ENCODE peak calls at places on chromosome 5, in five cellular contexts. O, H, T, N and M are unnamed samples. For H3K36me3, the result is how much of the 10 kb centered on the place peaks cover.

GRCh38 chr5:135221187-135221473 is 177.9 kb downstream of the MACROH2A1 start:
- DNase-seq in H (no peak), N (no peak), O (no peak), T (peak), M (no peak)

GRCh38 chr5:43874772-43875171 is 271.8 kb downstream of the NNT start:
- DNase-seq in N (no peak), T (no peak), O (no peak), H (no peak), M (peak)

GRCh38 chr5:60092671-60093422 is 199.3 kb upstream of the PDE4D start:
- DNase-seq in H (no peak), O (peak), T (no peak), N (no peak), M (peak)

GRCh38 chr5:96259211-96259772 is 173.8 kb downstream of the PCSK1 start:
- DNase-seq in O (peak), N (peak), T (no peak), H (no peak), M (peak)

GRCh38 chr5:133970325-133970671 is 1.9 kb upstream of the C5orf15 start:
- DNase-seq in O (no peak), N (no peak), H (no peak), T (no peak), M (no peak)

GRCh38 chr5:62931551-62931950 is 352.9 kb downstream of the LRRC70 start:
- DNase-seq in O (no peak), H (no peak), T (no peak), N (no peak), M (no peak)

GRCh38 chr5:74640450-74641013 is at the start of gene ENC1:
- DNase-seq in N (no peak), O (peak), H (peak), T (peak), M (peak)

GRCh38 chr5:151585970-151586369 is 5.2 kb downstream of the FAT2 start:
- DNase-seq in T (no peak), O (no peak), H (no peak), N (peak), M (peak)

GRCh38 chr5:78265163-78265562 is 29.3 kb downstream of the AP3B1 start:
- DNase-seq in T (no peak), O (no peak), N (no peak), H (no peak), M (no peak)

GRCh38 chr5:78264600-78264999 is 29.9 kb downstream of the AP3B1 start:
- DNase-seq in H (no peak), N (no peak), T (no peak), O (no peak), M (no peak)

DNA sequence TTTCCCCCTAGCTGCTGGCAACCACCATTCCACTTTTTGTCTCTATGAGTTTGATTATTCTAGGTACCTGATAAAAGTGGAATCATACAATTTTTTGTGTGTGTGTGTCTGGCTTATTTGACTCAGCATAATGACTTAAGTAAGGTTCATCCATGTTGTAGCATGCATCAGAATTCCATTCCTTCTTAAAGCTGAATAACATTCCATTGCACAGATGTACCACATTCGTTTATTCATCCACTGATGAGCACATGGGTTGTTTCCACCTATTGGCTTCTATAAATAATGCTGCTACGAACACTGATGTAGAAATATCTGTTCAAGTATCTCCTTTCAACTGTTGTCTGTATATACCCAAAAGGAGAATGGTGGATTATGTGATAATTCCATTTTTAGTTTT is 33.7 kb downstream of the AP3B1 start:
- DNase-seq in O (no peak), N (peak), H (no peak), T (no peak), M (no peak)
- H3K36me3 ChIP-seq in O (under half), N (under half), H (under half), T (under half), M (under half)

GRCh38 chr5:1815881-1816292 is 14.7 kb downstream of the NDUFS6 start:
- DNase-seq in H (no peak), O (no peak), N (no peak), T (peak), M (no peak)

GRCh38 chr5:1815071-1815786 is 14.0 kb downstream of the NDUFS6 start:
- DNase-seq in N (no peak), H (no peak), O (no peak), T (peak), M (no peak)

GRCh38 chr5:1818784-1819183 is 17.6 kb downstream of the NDUFS6 start:
- DNase-seq in O (no peak), T (no peak), H (no peak), N (no peak), M (no peak)

GRCh38 chr5:1819458-1819857 is 18.3 kb downstream of the NDUFS6 start:
- DNase-seq in O (no peak), T (no peak), N (no peak), H (no peak), M (no peak)

DNA sequence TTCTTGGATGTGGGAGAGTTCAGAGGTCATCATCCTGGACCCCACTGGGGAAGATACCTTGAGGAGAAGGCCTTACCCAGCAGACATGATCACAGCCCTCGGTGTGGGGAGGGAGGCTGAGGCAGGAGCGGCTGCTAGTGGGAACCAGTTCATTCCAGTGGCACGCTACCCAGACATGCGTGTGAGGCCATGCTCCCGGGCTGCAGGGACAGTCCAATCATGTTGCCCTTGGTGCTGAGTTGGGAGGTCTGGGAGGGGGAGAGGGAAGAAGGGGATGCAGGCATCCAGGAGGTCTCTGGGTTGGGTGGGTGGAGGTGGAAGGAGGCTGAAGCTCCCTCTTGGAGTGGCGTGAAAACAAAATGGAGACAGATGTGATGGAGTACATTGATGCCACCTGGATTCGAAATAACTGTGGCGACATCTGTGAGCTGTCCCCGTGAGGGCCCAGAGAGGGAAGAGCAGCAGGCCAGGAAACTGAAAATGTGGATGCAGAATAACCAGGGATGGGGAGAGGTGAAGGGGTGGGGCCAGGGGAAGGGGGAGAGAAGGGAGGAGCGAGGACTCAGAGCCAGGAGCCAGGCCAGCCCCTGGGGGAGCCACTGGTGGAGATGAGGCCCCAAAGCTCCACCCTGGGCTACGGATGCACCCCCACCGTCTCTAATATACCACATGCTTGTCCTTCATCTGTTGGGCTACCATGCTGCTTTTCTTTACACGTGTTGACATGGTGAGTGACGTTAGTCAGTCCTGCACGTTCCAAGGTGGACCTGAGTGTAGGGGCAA is 16.2 kb downstream of the NDUFS6 start:
- DNase-seq in N (no peak), H (no peak), T (no peak), O (no peak), M (no peak)
- H3K36me3 ChIP-seq in N (under half), H (half or more), T (half or more), O (under half), M (half or more)

DNA sequence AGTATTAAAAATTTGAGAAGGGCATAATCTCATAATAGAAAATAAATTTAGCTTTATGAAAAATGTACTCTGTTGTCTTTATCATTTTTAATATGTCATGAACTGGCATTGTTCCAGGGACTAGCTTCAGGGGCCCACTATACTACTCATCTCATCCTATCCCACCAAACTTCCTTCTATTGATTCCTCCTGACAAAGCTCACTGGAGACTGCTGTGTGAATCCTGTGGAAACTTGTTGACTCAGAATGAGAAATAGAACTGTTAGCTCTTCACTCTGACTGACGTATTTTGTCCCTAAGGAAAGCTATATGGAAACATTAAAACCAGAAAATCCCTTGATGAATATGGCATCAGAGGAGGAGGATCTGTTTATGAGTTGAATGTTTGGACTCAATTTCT is 29.8 kb upstream of the BNIP1 start:
- DNase-seq in T (no peak), N (no peak), H (no peak), O (no peak), M (no peak)
- H3K36me3 ChIP-seq in T (half or more), N (under half), H (under half), O (under half), M (under half)

DNA sequence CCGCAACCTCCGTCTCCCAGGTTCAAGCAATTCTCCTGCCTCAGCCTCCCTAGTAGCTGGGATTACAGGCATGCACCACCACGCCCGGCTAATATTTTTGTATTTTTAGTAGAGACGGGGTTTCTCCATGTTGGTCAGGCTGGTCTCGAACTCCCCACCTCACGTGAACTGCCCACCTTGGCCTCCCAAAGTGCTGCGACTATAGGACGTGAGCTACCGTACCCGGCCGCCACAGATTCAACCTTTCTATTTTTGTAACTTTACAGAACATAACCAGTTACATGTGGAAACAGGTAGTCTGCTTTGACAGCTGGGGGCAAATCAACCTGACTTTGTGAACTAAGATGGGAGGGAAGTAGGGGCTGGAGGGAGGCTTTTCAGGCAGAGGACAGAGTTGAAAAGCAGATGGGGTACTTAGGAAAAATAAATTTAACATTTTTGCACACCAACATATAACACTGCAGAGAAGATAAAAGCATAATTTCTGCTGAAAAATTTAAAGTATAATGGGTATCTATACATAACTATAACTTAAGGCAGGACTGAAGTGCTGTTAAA is 5.2 kb downstream of the RPL37 start:
- DNase-seq in H (no peak), T (no peak), O (no peak), N (no peak), M (no peak)
- H3K36me3 ChIP-seq in H (half or more), T (half or more), O (half or more), N (under half), M (half or more)

DNA sequence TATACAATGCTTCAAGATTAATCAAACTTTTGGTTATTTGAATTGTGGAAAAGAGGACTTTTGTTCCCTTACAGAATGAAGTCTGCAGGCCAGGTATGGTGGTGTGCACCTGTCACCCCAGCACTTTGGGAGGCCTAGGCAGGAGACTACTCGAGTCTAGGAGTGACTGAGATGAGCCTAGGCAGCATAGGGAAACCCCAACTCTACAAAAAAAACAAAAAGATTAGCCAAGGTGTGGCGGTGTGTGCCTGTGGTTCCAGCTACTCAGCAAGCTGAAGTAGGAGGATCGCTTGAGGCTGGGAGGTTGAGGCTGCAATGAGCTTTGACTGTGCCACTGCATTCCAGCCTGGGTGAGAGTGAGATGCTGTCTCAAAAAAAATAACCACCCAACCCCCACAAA is 9.3 kb downstream of the CCNH start:
- DNase-seq in N (no peak), H (no peak), O (no peak), T (no peak), M (no peak)
- H3K36me3 ChIP-seq in N (under half), H (half or more), O (half or more), T (half or more), M (half or more)

GRCh38 chr5:56881571-56881970 is 27.8 kb upstream of the SETD9 start:
- DNase-seq in N (no peak), T (no peak), H (no peak), O (no peak), M (no peak)
- H3K36me3 ChIP-seq in N (under half), T (half or more), H (half or more), O (under half), M (half or more)

DNA sequence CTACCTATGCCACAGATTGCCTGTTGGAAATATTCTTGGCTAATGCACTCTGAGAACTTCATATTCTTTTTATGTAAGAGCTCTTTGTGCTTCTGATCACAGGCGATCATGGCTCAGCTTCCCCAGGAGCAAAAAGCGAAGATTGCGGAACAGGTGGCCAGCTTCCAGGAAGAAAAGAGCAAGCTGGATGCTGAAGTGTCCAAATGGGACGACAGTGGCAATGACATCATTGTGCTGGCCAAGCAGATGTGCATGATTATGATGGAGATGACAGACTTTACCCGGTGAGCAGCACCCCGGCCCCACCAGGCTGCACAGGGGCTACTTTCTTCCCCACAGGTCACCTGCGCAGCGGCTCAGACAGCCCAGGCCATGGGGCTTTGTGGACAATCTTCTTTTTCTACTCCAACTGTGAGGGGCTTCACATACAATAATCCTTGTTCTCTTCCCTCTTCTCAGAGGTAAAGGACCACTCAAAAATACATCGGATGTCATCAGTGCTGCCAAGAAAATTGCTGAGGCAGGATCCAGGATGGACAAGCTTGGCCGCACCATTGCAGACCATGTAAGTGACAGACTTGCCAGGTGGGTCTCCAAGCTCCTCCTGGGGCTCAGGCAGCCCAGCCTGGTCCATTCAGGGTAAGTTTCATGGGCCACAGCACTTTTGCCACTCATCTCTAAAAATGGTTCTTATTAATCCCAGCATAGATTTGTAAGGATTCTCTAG is 55.4 kb upstream of the LRRTM2 start:
- DNase-seq in O (no peak), T (no peak), N (no peak), H (no peak), M (no peak)
- H3K36me3 ChIP-seq in O (half or more), T (half or more), N (half or more), H (under half), M (half or more)